ENCODE peak calls at places on chromosomes 11 and 22, in five cellular contexts. B is ovary, L is heart right ventricle, C is neural progenitor cell, H is HCT116. M is an unnamed sample. For H3K4me1, the result is how much of the 10 kb centered on the place peaks cover.

GRCh38 chr11:121881806-121882205 is 234.2 kb downstream of the BLID start:
- DNase-seq in B (no peak), L (no peak), C (no peak), H (no peak), M (no peak)

GRCh38 chr22:11042116-11042515 is 4485.9 kb upstream of the OR11H1 start:
- DNase-seq in B (no peak), L (no peak), C (no peak), H (no peak), M (no peak)

GRCh38 chr11:2308713-2309112 is 6.9 kb downstream of the TSPAN32 start:
- DNase-seq in B (no peak), L (no peak), C (no peak), H (no peak), M (no peak)

GRCh38 chr11:26297179-26297970 is 34.6 kb upstream of the ANO3 start:
- DNase-seq in B (no peak), L (no peak), C (peak), H (peak), M (peak)

GRCh38 chr22:44733426-44734106 is 18.8 kb upstream of the ARHGAP8 start:
- DNase-seq in B (no peak), L (no peak), C (no peak), H (no peak), M (no peak)

GRCh38 chr11:68969386-68969785 is 11.4 kb downstream of the MRGPRD start:
- DNase-seq in B (no peak), L (no peak), C (no peak), H (no peak), M (no peak)

GRCh38 chr22:27485842-27486241 is 315.7 kb downstream of the MN1 start:
- DNase-seq in B (no peak), L (no peak), C (no peak), H (no peak), M (no peak)

GRCh38 chr11:122193457-122193856 is 77.4 kb upstream of the BLID start:
- DNase-seq in B (no peak), L (no peak), C (no peak), H (no peak), M (no peak)

GRCh38 chr22:11616811-11617210 is 3911.2 kb upstream of the OR11H1 start:
- DNase-seq in B (no peak), L (no peak), C (no peak), H (no peak), M (no peak)

GRCh38 chr11:70925238-70925637 is 327.1 kb downstream of the SHANK2 start:
- DNase-seq in B (no peak), L (no peak), C (no peak), H (no peak), M (no peak)

GRCh38 chr11:134452026-134452848 is 40.2 kb upstream of the B3GAT1 start:
- DNase-seq in B (no peak), L (no peak), C (no peak), H (no peak), M (no peak)

GRCh38 chr11:45771942-45772522 is 32.9 kb upstream of the SLC35C1 start:
- DNase-seq in B (peak), L (peak), C (peak), H (peak), M (peak)

GRCh38 chr22:41603873-41604332 is 14.3 kb upstream of the PMM1 start:
- DNase-seq in B (no peak), L (no peak), C (no peak), H (no peak), M (no peak)

GRCh38 chr11:3169235-3169951 is 4.3 kb upstream of the OSBPL5 start:
- DNase-seq in B (peak), L (peak), C (peak), H (peak), M (no peak)

GRCh38 chr22:25375683-25376082 is 156.2 kb downstream of the CRYBB2 start:
- DNase-seq in B (no peak), L (no peak), C (peak), H (no peak), M (no peak)

GRCh38 chr22:20645954-20646353 is 128.0 kb upstream of the SERPIND1 start:
- DNase-seq in B (no peak), L (no peak), C (no peak), H (no peak), M (no peak)

DNA sequence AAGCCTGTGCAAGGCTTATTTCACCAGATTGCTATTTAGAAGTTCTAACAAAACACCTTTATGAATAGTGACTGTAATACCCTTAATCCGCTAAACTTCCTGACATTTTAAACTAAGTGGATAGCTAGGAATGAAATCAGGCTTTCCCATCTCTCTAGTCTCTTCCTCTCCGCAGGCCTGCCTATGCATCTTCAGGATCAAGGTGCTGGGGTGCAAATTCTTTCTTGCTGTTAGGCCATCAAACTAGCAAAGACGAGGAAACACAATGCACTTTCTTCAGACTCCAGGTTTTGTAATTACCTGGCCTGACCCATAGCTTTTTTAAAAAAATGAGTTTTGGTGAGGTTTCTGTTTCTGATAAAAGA is 149.4 kb downstream of the DBX1 start:
- DNase-seq in B (no peak), L (no peak), C (no peak), H (no peak), M (no peak)
- H3K4me1 ChIP-seq in B (under half), L (half or more), C (under half), H (under half), M (under half)

DNA sequence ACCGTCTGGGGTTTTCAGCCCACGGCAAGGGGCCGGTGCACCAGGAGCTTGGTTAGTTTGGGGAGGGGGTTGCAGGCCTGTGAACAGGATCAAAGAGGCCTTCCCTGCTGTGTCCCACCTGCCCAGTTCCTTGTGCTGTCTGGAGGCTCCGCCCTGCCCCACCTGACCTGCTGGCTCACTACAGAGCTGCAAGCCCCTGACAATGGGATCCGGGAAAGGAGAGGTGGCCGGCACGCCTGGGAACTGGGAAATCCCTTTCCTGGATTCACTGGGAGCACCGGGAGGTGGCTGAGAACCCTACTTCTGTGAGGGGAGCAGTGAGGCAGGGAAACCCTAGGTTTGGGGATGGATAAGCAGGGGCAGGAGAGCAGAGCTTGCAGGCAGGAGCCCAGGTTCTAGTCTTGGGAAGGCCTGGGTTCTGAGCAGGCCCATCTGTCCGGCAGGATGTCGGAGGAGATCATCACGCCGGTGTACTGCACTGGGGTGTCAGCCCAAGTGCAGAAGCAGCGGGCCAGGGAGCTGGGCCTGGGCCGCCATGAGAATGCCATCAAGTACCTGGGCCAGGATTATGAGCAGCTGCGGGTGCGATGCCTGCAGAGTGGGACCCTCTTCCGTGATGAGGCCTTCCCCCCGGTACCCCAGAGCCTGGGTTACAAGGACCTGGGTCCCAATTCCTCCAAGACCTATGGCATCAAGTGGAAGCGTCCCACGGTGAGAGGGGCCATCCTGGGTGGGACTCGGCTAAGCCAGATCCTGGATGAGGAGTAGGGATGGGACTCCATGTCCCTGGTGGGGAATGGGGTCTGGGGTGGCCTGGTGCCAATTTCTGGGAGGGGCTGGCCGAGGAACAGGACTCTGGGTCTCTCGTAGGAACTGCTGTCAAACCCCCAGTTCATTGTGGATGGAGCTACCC is 786 bp downstream of the CAPN1 start:
- DNase-seq in B (peak), L (no peak), C (peak), H (peak), M (peak)
- H3K27ac ChIP-seq in B (peak), L (peak), C (no peak), H (peak), M (peak)

DNA sequence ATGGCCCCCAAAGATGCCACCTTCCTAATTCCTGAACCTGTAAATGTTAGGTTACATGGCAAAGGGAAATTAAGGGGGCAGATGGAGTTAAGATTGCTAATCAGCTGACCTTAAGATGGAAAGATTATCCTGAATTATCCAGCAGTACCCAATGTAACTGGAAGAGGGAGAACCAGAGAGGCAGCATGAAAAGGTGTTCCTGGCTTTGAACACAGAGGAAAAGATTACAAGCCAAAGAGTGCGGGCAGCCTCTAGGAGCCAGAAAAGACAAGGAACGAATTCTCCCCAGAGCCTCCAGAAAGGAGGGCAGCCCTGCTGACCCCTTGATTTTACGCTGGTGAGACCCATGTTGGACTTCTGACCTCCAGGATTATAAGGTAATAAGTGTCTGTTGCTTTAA is 15.1 kb upstream of the THRSP start:
- DNase-seq in B (no peak), L (no peak), C (no peak), H (no peak), M (no peak)
- TF ChIP-seq CTCF in B (no peak), L (no peak), C (no peak), H (no peak), M (no peak)

DNA sequence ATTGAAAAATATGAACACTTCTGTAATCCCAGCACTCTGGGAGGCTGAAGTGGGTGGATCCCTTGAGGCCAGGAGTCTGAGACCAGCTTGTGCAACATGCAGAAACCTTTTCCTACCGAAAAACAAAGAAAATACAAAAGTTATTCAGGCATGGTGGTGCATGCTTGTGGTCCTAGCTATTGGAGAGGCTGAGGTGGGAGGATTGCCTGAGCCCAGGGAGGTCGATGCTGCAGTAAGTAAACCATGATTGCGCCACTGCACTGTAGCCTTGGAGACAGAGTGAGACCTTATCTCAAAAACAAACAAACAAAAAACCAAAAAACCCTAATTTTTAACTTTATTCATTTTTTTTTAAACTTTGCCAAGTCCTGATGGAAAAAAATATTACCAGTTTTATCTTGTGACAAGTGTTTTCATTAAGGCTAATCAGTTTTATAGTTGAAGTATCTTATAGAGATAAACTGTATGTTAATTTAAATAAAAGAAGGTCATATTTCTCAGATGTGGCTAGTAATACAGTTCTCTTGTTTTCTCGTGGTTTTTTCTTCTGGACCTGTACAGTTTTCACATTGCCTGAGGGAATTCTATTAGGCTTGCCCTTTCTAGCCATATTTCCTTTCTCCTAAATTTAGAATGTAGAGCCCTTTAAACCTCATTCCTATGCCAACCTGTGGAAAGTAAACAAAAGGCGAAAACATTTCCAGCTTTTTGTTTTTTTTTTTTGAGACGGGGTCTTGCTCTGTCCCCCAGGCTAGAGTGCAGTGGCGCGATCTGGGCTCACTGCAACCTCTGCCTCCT is 9.4 kb downstream of the HIPK3 start:
- DNase-seq in B (peak), L (peak), C (no peak), H (no peak), M (no peak)
- H3K4me1 ChIP-seq in B (under half), L (half or more), C (under half), H (under half), M (under half)

GRCh38 chr11:47186937-47187681 is 875 bp upstream of the PACSIN3 start:
- DNase-seq in B (peak), L (peak), C (peak), H (no peak), M (no peak)

GRCh38 chr11:47185305-47186075 is 744 bp downstream of the PACSIN3 start:
- DNase-seq in B (peak), L (peak), C (peak), H (no peak), M (peak)

GRCh38 chr11:47187723-47188122 is 1.5 kb upstream of the PACSIN3 start:
- DNase-seq in B (peak), L (no peak), C (no peak), H (no peak), M (no peak)

GRCh38 chr11:47184711-47185304 is 1.4 kb downstream of the PACSIN3 start:
- DNase-seq in B (peak), L (peak), C (peak), H (no peak), M (no peak)

DNA sequence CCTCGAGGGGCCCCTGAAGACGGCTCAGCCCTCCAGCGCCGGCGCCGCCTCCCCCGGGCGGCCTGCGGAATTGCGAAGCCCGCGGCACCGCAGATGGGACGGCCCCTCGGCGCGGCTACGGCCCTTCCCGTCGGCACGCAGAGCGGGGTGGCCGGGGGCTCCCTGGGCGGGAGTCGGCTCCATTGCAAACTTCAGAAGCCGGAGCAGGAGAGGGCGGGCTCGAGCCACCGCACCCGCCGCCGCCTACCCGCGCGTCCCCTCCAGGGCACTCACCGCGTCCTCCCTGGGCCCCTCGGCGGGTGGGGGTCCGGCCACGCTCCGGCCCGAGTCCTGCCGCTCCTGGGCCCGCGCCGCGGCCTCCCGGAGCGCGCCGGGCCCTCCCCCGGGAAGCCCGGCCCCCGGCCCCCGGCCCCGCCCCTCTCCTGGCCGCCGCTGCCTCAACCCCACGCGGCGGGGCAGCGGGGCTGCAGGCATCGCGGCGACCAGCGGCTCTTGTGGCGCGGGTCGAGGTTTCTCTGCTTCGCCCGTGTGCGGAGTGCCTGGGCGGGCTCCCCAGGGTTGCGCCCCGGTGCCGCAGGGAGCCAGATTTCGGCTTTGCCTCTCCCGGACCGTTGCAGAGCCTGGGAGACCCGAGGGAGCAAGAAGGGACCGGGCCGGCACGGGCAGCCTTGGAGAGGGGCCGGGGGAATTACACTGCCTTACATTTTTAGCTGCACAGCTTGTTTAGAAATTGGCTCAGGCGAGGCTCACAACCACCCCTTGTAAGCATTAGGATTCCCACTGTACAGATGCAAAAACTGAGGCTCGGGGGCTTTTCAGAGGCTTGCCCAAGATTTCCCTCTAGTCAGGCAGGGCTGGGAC is at the start of gene PACSIN3:
- DNase-seq in B (peak), L (peak), C (peak), H (no peak), M (no peak)
- H3K27ac ChIP-seq in B (peak), L (peak), C (no peak), H (peak), M (peak)

GRCh38 chr22:23242473-23243001 is 62.2 kb downstream of the BCR start:
- DNase-seq in B (no peak), L (no peak), C (peak), H (no peak), M (no peak)
- TF ChIP-seq CTCF in B (no peak), L (no peak), C (no peak), H (no peak), M (no peak)

DNA sequence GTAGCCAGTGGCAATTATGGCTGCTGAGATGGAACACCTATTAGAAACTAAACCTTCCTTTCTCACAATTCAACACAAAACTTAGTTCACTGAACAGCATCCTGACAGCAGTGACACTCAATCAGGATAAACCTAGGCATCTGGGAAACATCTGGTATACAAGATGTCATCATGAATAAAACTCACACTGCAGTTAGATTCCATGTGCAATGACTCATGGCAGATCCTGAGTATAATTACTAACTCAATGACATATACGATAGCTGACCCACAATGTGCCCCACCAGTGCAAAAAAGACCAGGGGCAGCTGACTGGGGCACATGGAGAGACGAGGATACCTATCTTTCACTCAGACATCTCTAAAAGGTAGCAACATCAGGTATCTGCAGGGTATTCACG is 17.7 kb downstream of the RBFOX2 start:
- DNase-seq in B (no peak), L (no peak), C (no peak), H (no peak), M (no peak)
- H3K4me1 ChIP-seq in B (under half), L (half or more), C (under half), H (under half), M (under half)

M was measured in prostate gland.